ENCODE peak calls at places on chromosomes 5 and 9, in eight cellular contexts. One of them, this sample, is unnamed.

GRCh38 chr9:87787735-87788134 is 61.8 kb downstream of the CTSL start:
- DNase-seq in A549: peak
- DNase-seq in IMR-90: no peak
- DNase-seq in WTC11: no peak
- DNase-seq in H1: no peak
- DNase-seq in GM12878: no peak
- DNase-seq in HepG2: no peak
- DNase-seq in K562: peak
- DNase-seq in this sample: no peak

GRCh38 chr9:93974151-93974550 is 19.0 kb upstream of the BARX1 start:
- DNase-seq in A549: no peak
- DNase-seq in IMR-90: no peak
- DNase-seq in WTC11: no peak
- DNase-seq in H1: no peak
- DNase-seq in GM12878: no peak
- DNase-seq in HepG2: no peak
- DNase-seq in K562: no peak
- DNase-seq in this sample: no peak

GRCh38 chr5:139761501-139761900 is 34.1 kb upstream of the PSD2 start:
- DNase-seq in A549: no peak
- DNase-seq in IMR-90: no peak
- DNase-seq in WTC11: no peak
- DNase-seq in H1: no peak
- DNase-seq in GM12878: no peak
- DNase-seq in HepG2: no peak
- DNase-seq in K562: no peak
- DNase-seq in this sample: peak

GRCh38 chr9:13755551-13755950 is 476.1 kb upstream of the MPDZ start:
- DNase-seq in A549: no peak
- DNase-seq in IMR-90: no peak
- DNase-seq in WTC11: no peak
- DNase-seq in H1: no peak
- DNase-seq in GM12878: no peak
- DNase-seq in HepG2: no peak
- DNase-seq in K562: no peak
- DNase-seq in this sample: no peak

GRCh38 chr5:163379298-163380155 is 57.9 kb upstream of the CCNG1 start:
- DNase-seq in A549: peak
- DNase-seq in IMR-90: peak
- DNase-seq in WTC11: no peak
- DNase-seq in H1: no peak
- DNase-seq in GM12878: no peak
- DNase-seq in HepG2: peak
- DNase-seq in K562: peak
- DNase-seq in this sample: no peak

GRCh38 chr9:7976167-7976755 is 176.7 kb upstream of the DMAC1 start:
- DNase-seq in A549: no peak
- DNase-seq in IMR-90: no peak
- DNase-seq in WTC11: no peak
- DNase-seq in H1: no peak
- DNase-seq in GM12878: peak
- DNase-seq in HepG2: no peak
- DNase-seq in K562: no peak
- DNase-seq in this sample: no peak

GRCh38 chr5:68182534-68182933 is 33.0 kb upstream of the PIK3R1 start:
- DNase-seq in A549: no peak
- DNase-seq in IMR-90: no peak
- DNase-seq in WTC11: no peak
- DNase-seq in H1: no peak
- DNase-seq in GM12878: no peak
- DNase-seq in HepG2: no peak
- DNase-seq in K562: no peak
- DNase-seq in this sample: no peak

GRCh38 chr5:108818613-108819272 is 71.0 kb downstream of the FER start:
- DNase-seq in A549: no peak
- DNase-seq in IMR-90: peak
- DNase-seq in WTC11: no peak
- DNase-seq in H1: no peak
- DNase-seq in GM12878: peak
- DNase-seq in HepG2: no peak
- DNase-seq in K562: no peak
- DNase-seq in this sample: no peak

GRCh38 chr9:91914404-91914803 is 35.6 kb downstream of the ROR2 start:
- DNase-seq in A549: no peak
- DNase-seq in IMR-90: no peak
- DNase-seq in WTC11: peak
- DNase-seq in H1: no peak
- DNase-seq in GM12878: no peak
- DNase-seq in HepG2: no peak
- DNase-seq in K562: no peak
- DNase-seq in this sample: no peak

GRCh38 chr9:128043467-128043868 is 23.7 kb downstream of the NAIF1 start:
- DNase-seq in A549: no peak
- DNase-seq in IMR-90: no peak
- DNase-seq in WTC11: no peak
- DNase-seq in H1: no peak
- DNase-seq in GM12878: no peak
- DNase-seq in HepG2: peak
- DNase-seq in K562: peak
- DNase-seq in this sample: no peak

GRCh38 chr9:119372951-119373350 is 3.7 kb upstream of the BRINP1 start:
- DNase-seq in A549: no peak
- DNase-seq in IMR-90: no peak
- DNase-seq in WTC11: no peak
- DNase-seq in H1: no peak
- DNase-seq in GM12878: no peak
- DNase-seq in HepG2: no peak
- DNase-seq in K562: no peak
- DNase-seq in this sample: no peak

GRCh38 chr5:36502608-36503007 is 103.8 kb upstream of the SLC1A3 start:
- DNase-seq in A549: no peak
- DNase-seq in IMR-90: peak
- DNase-seq in WTC11: no peak
- DNase-seq in H1: no peak
- DNase-seq in GM12878: no peak
- DNase-seq in HepG2: no peak
- DNase-seq in K562: no peak
- DNase-seq in this sample: no peak

DNA sequence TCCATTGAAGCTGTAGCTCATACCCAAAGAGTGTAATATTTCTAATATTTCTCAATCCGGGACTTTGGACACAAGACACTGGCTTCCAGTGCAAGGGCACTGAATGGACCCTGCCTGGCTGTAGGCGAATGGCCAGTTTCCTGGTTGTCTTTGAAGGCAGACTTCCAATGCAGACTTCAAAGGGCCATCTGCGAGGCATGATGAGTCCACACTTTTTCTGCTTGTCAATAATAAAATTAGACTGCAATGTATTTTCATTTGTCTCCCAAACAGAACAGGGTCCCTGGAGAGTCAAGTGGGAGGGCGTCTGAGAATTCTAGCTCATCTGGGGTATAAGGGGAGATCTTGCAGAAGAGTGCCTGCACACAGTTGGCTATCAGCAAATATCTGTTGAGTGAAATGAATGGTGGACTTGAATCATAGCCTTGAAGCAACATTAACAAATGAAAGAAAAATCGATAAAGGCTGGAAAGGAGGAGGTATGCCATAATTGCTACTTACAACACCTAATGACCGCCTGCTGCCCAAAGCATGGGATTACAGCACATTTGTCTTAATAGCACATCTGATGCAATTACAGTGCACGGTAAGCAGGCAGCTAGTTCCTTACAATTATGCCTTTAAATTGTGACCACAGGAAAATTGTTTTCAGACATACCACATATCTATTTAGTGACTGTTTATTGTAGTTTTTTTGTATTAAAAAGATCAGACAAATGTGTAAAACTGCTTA is 137.5 kb downstream of the ARHGEF28 start:
- DNase-seq in A549: no peak
- DNase-seq in IMR-90: no peak
- DNase-seq in WTC11: no peak
- DNase-seq in H1: no peak
- DNase-seq in GM12878: no peak
- DNase-seq in HepG2: peak
- DNase-seq in K562: no peak
- DNase-seq in this sample: no peak
- TF ChIP-seq USF2 in A549: no peak
- TF ChIP-seq USF2 in IMR-90: no peak
- TF ChIP-seq USF2 in WTC11: no peak
- TF ChIP-seq USF2 in H1: no peak
- TF ChIP-seq USF2 in GM12878: no peak
- TF ChIP-seq USF2 in HepG2: no peak
- TF ChIP-seq USF2 in K562: no peak
- TF ChIP-seq USF2 in this sample: no peak

DNA sequence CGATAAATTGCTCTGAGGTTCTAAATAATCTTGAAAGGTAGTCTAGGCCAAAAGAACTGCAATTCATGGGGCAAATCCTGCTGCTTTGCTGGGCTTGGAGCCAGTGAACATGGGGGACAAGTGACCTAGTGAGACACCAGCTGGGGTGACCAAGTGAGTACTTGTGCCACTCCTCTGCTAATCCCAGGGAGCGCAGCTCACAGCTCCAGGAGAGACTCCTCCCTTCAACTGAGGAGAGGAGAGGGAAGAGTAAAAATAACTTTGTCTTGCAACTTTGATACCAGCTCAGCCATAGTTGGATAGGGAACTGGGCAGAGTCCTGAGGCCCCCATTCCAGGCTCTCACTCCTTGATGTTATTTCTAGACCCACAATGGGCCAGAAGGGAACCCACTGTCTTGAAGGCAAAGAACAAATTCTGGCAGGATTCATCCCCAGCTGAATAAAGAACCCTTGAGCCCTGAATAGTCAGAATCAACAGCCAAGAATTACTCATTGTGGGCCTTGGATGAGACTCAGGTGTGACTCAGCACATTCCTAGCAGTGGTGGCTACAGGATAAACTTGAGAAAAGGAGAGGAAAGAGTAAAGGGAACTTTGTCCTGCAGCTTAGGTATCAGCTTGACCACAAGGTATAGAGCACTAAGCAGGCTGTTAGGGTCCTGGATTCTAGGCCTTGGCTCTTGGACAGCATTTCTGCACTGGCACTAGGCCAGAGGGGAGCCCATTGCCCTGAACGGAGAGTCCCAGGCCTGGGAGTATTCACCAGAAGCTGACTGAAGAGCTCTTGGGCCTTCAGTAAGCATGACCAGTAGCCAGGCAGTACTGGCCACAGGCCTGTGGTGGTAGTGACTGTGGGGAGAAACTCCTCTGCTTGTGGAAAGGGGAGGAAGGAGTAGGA is 288.3 kb upstream of the CDH18 start:
- DNase-seq in A549: peak
- DNase-seq in IMR-90: peak
- DNase-seq in WTC11: no peak
- DNase-seq in H1: no peak
- DNase-seq in GM12878: no peak
- DNase-seq in HepG2: peak
- DNase-seq in K562: no peak
- DNase-seq in this sample: no peak
- TF ChIP-seq USF2 in A549: no peak
- TF ChIP-seq USF2 in IMR-90: no peak
- TF ChIP-seq USF2 in WTC11: no peak
- TF ChIP-seq USF2 in H1: no peak
- TF ChIP-seq USF2 in GM12878: no peak
- TF ChIP-seq USF2 in HepG2: no peak
- TF ChIP-seq USF2 in K562: no peak
- TF ChIP-seq USF2 in this sample: no peak

GRCh38 chr5:168694289-168694688 is 115.1 kb upstream of the PANK3 start:
- DNase-seq in A549: no peak
- DNase-seq in IMR-90: no peak
- DNase-seq in WTC11: no peak
- DNase-seq in H1: no peak
- DNase-seq in GM12878: no peak
- DNase-seq in HepG2: no peak
- DNase-seq in K562: no peak
- DNase-seq in this sample: no peak

GRCh38 chr5:168695436-168695835 is 116.3 kb upstream of the PANK3 start:
- DNase-seq in A549: no peak
- DNase-seq in IMR-90: no peak
- DNase-seq in WTC11: no peak
- DNase-seq in H1: no peak
- DNase-seq in GM12878: no peak
- DNase-seq in HepG2: no peak
- DNase-seq in K562: no peak
- DNase-seq in this sample: no peak

GRCh38 chr5:168693883-168694282 is 114.7 kb upstream of the PANK3 start:
- DNase-seq in A549: no peak
- DNase-seq in IMR-90: no peak
- DNase-seq in WTC11: no peak
- DNase-seq in H1: no peak
- DNase-seq in GM12878: no peak
- DNase-seq in HepG2: no peak
- DNase-seq in K562: no peak
- DNase-seq in this sample: no peak

GRCh38 chr5:168691891-168692290 is 112.7 kb upstream of the PANK3 start:
- DNase-seq in A549: no peak
- DNase-seq in IMR-90: no peak
- DNase-seq in WTC11: no peak
- DNase-seq in H1: no peak
- DNase-seq in GM12878: no peak
- DNase-seq in HepG2: no peak
- DNase-seq in K562: no peak
- DNase-seq in this sample: no peak

DNA sequence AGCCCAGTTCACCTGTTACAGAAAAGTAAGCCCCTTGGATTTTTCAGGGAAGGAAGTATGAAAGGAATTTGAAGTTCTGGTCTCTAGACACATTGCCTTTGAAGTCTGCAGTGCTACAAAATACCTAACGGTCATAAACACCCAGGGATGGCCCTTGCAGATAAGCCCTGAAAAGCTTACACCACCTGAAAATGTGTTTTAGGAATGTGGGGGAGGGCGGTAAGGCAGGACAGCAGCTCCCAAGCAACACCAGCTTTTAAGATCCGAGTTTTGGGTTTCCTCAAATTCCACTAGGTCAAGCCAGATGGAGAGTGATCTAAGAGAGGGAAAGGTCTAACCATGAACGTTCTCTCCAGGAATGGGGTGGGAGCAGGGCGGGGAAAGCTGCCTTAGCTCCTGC is 114.1 kb upstream of the PANK3 start:
- DNase-seq in A549: no peak
- DNase-seq in IMR-90: no peak
- DNase-seq in WTC11: no peak
- DNase-seq in H1: no peak
- DNase-seq in GM12878: no peak
- DNase-seq in HepG2: no peak
- DNase-seq in K562: peak
- DNase-seq in this sample: no peak
- TF ChIP-seq USF2 in A549: no peak
- TF ChIP-seq USF2 in IMR-90: no peak
- TF ChIP-seq USF2 in WTC11: no peak
- TF ChIP-seq USF2 in H1: no peak
- TF ChIP-seq USF2 in GM12878: no peak
- TF ChIP-seq USF2 in HepG2: no peak
- TF ChIP-seq USF2 in K562: no peak
- TF ChIP-seq USF2 in this sample: no peak

DNA sequence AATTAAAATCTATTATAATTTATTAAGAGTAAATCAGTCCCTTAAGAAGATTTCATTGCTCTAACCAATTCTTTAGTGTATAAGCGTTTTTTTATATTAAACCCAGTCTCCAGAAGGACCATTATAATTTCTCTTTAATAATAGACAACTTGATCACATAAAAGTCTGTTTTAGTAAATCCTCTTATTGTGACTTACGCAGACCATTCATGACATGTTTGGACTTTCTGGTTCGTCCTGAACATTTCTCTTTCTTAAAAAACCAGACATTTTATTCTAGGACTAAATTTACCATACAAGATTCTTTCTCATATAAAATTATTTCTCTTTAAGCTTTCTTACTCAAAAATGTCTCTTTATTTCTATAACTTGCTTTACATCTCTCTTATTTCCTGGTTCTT is 196.2 kb upstream of the RAI14 start:
- DNase-seq in A549: no peak
- DNase-seq in IMR-90: no peak
- DNase-seq in WTC11: no peak
- DNase-seq in H1: no peak
- DNase-seq in GM12878: no peak
- DNase-seq in HepG2: no peak
- DNase-seq in K562: no peak
- DNase-seq in this sample: no peak
- TF ChIP-seq USF2 in A549: no peak
- TF ChIP-seq USF2 in IMR-90: no peak
- TF ChIP-seq USF2 in WTC11: no peak
- TF ChIP-seq USF2 in H1: no peak
- TF ChIP-seq USF2 in GM12878: no peak
- TF ChIP-seq USF2 in HepG2: no peak
- TF ChIP-seq USF2 in K562: no peak
- TF ChIP-seq USF2 in this sample: no peak

This sample was measured in SK-N-SH.